ENCODE peak calls at places on chromosomes 6 and 20, in nine cellular contexts. H is kidney, P is stomach, L is choroid plexus epithelial cell, D is WTC11, Y is pancreas, X is AG04450, E is coronary artery, O is epithelial cell of proximal tubule. Q is an unnamed sample.

GRCh38 chr6:121595646-121596045 is 160.2 kb downstream of the GJA1 start:
- DNase-seq in H (no peak), P (no peak), L (no peak), D (no peak), Y (no peak), X (no peak), E (no peak), O (no peak), Q (no peak)

GRCh38 chr6:133242761-133243590 is 1.8 kb downstream of the EYA4 start:
- DNase-seq in H (peak), P (no peak), L (no peak), D (peak), Y (no peak), X (no peak), E (no peak), O (no peak), Q (no peak)

GRCh38 chr20:20295621-20296498 is 72.0 kb upstream of the INSM1 start:
- DNase-seq in H (no peak), P (no peak), L (no peak), D (no peak), Y (no peak), X (no peak), E (no peak), O (no peak), Q (no peak)

GRCh38 chr6:54846243-54846856 is at the start of gene FAM83B:
- DNase-seq in H (peak), P (peak), L (no peak), D (peak), Y (peak), X (no peak), E (no peak), O (no peak), Q (no peak)

GRCh38 chr20:48523191-48523757 is 304.5 kb downstream of the PREX1 start:
- DNase-seq in H (no peak), P (no peak), L (peak), D (peak), Y (no peak), X (no peak), E (peak), O (peak), Q (no peak)

GRCh38 chr6:113856011-113856551 is 1.1 kb upstream of the MARCKS start:
- DNase-seq in H (no peak), P (peak), L (peak), D (no peak), Y (peak), X (no peak), E (no peak), O (no peak), Q (no peak)

GRCh38 chr20:40563296-40563950 is 125.6 kb downstream of the MAFB start:
- DNase-seq in H (peak), P (peak), L (peak), D (no peak), Y (peak), X (no peak), E (no peak), O (no peak), Q (no peak)

GRCh38 chr6:2086328-2087008 is 158.9 kb downstream of the GMDS start:
- DNase-seq in H (no peak), P (no peak), L (no peak), D (no peak), Y (no peak), X (no peak), E (no peak), O (no peak), Q (no peak)

GRCh38 chr6:30321692-30322388 is 4.9 kb upstream of the TRIM39 start:
- DNase-seq in H (no peak), P (no peak), L (no peak), D (peak), Y (no peak), X (no peak), E (no peak), O (no peak), Q (no peak)

GRCh38 chr6:12582421-12583110 is 134.0 kb upstream of the PHACTR1 start:
- DNase-seq in H (no peak), P (no peak), L (no peak), D (no peak), Y (no peak), X (no peak), E (no peak), O (no peak), Q (no peak)

GRCh38 chr6:95948324-95948723 is 67.5 kb upstream of the FUT9 start:
- DNase-seq in H (no peak), P (no peak), L (no peak), D (no peak), Y (no peak), X (no peak), E (no peak), O (no peak), Q (no peak)

GRCh38 chr6:81995548-81996289 is 243.2 kb upstream of the TENT5A start:
- DNase-seq in H (no peak), P (no peak), L (peak), D (no peak), Y (no peak), X (no peak), E (no peak), O (no peak), Q (no peak)

GRCh38 chr20:39105551-39105950 is 143.4 kb downstream of the DHX35 start:
- DNase-seq in H (no peak), P (no peak), L (no peak), D (no peak), Y (no peak), X (no peak), E (no peak), O (no peak), Q (no peak)
- TF ChIP-seq CTCF in H (no peak), P (no peak), L (no peak), D (peak), Y (no peak), X (no peak), E (no peak), O (peak), Q (no peak)

GRCh38 chr20:32240220-32240619 is 32.5 kb downstream of the POFUT1 start:
- DNase-seq in H (no peak), P (no peak), L (no peak), D (peak), Y (no peak), X (no peak), E (no peak), O (no peak), Q (no peak)
- TF ChIP-seq CTCF in H (no peak), P (no peak), L (peak), D (no peak), Y (no peak), X (peak), E (no peak), O (no peak), Q (peak)

DNA sequence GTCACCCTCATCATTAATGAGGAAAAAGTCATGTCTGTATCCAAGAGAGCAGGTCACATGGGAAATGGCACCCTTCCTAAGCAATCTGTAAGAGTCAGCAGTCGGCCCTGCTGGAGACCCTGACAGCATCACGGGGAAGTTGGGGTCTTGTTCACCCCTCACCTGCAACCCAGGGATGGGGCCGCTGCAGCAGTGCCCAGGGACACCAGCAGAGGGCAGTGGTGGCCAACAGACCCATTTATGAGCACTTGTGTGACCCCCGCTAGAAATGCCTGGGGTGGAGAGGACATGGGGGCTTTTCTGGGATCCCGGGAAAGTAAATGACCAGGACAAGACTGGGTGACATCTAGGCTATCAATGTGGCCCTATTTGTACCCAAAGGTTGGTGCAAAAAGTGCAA is 35.9 kb downstream of the ANKRD60 start:
- DNase-seq in H (no peak), P (no peak), L (no peak), D (peak), Y (no peak), X (no peak), E (no peak), O (no peak), Q (no peak)
- TF ChIP-seq CTCF in H (peak), P (peak), L (peak), D (peak), Y (peak), X (peak), E (no peak), O (peak), Q (peak)

GRCh38 chr6:110053395-110054240 is 75.5 kb downstream of the GPR6 start:
- DNase-seq in H (no peak), P (no peak), L (peak), D (no peak), Y (no peak), X (peak), E (peak), O (peak), Q (peak)
- TF ChIP-seq CTCF in H (peak), P (peak), L (peak), D (peak), Y (peak), X (peak), E (peak), O (peak), Q (peak)

GRCh38 chr6:3157151-3157933 is at the start of gene TUBB2A:
- DNase-seq in H (peak), P (peak), L (peak), D (peak), Y (peak), X (peak), E (peak), O (no peak), Q (peak)
- TF ChIP-seq CTCF in H (peak), P (peak), L (peak), D (no peak), Y (no peak), X (peak), E (peak), O (peak), Q (peak)

GRCh38 chr6:71453307-71453706 is 164.7 kb downstream of the OGFRL1 start:
- DNase-seq in H (no peak), P (no peak), L (no peak), D (no peak), Y (no peak), X (no peak), E (no peak), O (no peak), Q (no peak)
- TF ChIP-seq CTCF in H (no peak), P (no peak), L (no peak), D (no peak), Y (no peak), X (no peak), E (no peak), O (no peak), Q (no peak)

GRCh38 chr20:33172781-33173180 is 4.8 kb downstream of the BPIFA2 start:
- DNase-seq in H (no peak), P (no peak), L (peak), D (no peak), Y (no peak), X (no peak), E (no peak), O (no peak), Q (no peak)

GRCh38 chr20:33165416-33166055 is 2.4 kb upstream of the BPIFA2 start:
- DNase-seq in H (no peak), P (no peak), L (no peak), D (no peak), Y (no peak), X (no peak), E (no peak), O (no peak), Q (peak)

GRCh38 chr20:33166533-33167113 is 1.3 kb upstream of the BPIFA2 start:
- DNase-seq in H (no peak), P (no peak), L (no peak), D (no peak), Y (no peak), X (no peak), E (no peak), O (no peak), Q (peak)

GRCh38 chr20:33167859-33168258 is at the start of gene BPIFA2:
- DNase-seq in H (no peak), P (no peak), L (no peak), D (no peak), Y (no peak), X (no peak), E (no peak), O (no peak), Q (no peak)

GRCh38 chr20:33169176-33169794 is 1.3 kb downstream of the BPIFA2 start:
- DNase-seq in H (no peak), P (no peak), L (peak), D (peak), Y (no peak), X (no peak), E (no peak), O (no peak), Q (no peak)
- TF ChIP-seq CTCF in H (no peak), P (peak), L (peak), D (peak), Y (peak), X (peak), E (no peak), O (peak), Q (peak)

GRCh38 chr6:17280138-17280537 is 1.0 kb upstream of the RBM24 start:
- DNase-seq in H (no peak), P (no peak), L (no peak), D (no peak), Y (no peak), X (no peak), E (no peak), O (no peak), Q (no peak)

GRCh38 chr6:17283074-17283473 is 1.9 kb downstream of the RBM24 start:
- DNase-seq in H (no peak), P (no peak), L (no peak), D (no peak), Y (no peak), X (no peak), E (no peak), O (no peak), Q (no peak)

GRCh38 chr6:17280552-17281090 is 540 bp upstream of the RBM24 start:
- DNase-seq in H (peak), P (peak), L (no peak), D (peak), Y (peak), X (no peak), E (peak), O (no peak), Q (peak)

GRCh38 chr6:17281100-17281496 is at the start of gene RBM24:
- DNase-seq in H (peak), P (peak), L (peak), D (peak), Y (peak), X (peak), E (peak), O (no peak), Q (peak)

DNA sequence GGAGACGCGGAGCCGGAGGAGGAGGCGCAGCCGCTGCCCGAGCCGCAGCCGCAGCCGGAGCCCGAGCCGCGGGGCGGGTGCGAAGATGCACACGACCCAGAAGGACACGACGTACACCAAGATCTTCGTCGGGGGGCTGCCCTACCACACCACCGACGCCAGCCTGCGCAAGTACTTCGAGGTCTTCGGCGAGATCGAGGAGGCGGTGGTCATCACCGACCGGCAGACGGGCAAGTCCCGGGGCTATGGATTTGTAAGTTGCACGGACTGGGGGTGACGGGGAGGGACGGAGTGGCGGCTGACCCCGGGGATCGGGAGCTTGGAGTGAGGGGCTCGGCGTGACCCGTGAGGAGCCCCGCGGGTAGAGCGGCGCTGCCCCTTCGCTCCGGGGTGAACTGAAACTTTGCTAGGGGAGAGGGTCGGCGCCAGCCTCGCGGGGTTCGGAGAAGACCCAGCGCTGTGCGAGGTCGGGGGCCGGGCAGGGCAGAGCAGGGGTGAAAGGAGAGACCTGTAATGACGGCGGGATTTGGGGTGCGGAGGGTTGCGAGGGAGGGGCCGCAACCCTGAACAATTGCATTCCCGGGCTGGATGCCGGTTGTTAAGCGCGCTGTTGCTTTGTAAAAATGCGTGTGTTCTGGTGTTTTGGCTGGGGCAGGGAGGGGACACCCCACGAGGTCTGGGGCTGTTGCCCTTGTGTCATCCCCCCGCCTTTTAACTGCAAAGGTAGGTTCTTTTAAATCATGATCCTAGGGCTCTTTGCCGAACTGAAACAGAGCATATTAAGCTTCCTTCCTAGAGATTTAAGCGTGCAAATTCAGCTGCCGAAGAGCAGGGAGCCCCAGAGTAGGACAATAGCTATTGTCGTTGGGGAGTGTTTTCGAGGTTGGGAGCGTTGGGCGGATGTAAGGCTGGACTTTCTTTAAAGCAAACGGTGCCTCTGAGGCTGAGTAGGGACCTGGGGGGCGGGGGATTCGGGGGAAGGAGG is 628 bp downstream of the RBM24 start:
- DNase-seq in H (peak), P (no peak), L (no peak), D (peak), Y (peak), X (no peak), E (peak), O (no peak), Q (no peak)
- TF ChIP-seq CTCF in H (no peak), P (peak), L (no peak), D (no peak), Y (no peak), X (no peak), E (no peak), O (no peak), Q (no peak)